ENCODE peak calls at places on chromosomes 6 and 20, in seven cellular contexts. N is body of pancreas, D is sigmoid colon, L is PC-9, K is tibial nerve, V is fibroblast of lung, A is GM23248. R is an unnamed sample.

GRCh38 chr6:151025076-151025475 is 159.6 kb downstream of the MTHFD1L start:
- DNase-seq in N (peak; percentile 78), D (peak; percentile 91), L (no peak), K (no peak), V (no peak), A (no peak), R (peak; percentile 72)

GRCh38 chr20:7734216-7734615 is 206.0 kb downstream of the HAO1 start:
- DNase-seq in N (no peak), D (no peak), L (no peak), K (no peak), V (no peak), A (no peak), R (no peak)

GRCh38 chr20:44066645-44067606 is 120.1 kb downstream of the JPH2 start:
- DNase-seq in N (no peak), D (no peak), L (no peak), K (no peak), V (no peak), A (no peak), R (no peak)

GRCh38 chr20:953742-954141 is 37.6 kb upstream of the ANGPT4 start:
- DNase-seq in N (no peak), D (peak; percentile 25), L (no peak), K (no peak), V (no peak), A (peak; percentile 44), R (no peak)

GRCh38 chr6:119323926-119324325 is 25.6 kb downstream of the MAN1A1 start:
- DNase-seq in N (no peak), D (no peak), L (no peak), K (no peak), V (no peak), A (no peak), R (no peak)

GRCh38 chr20:45340236-45340847 is 7.9 kb downstream of the SDC4 start:
- DNase-seq in N (peak; percentile 92), D (no peak), L (peak; percentile 75), K (no peak), V (no peak), A (no peak), R (no peak)

GRCh38 chr20:64240243-64241015 is 15.1 kb upstream of the PCMTD2 start:
- DNase-seq in N (no peak), D (peak; percentile 56), L (no peak), K (no peak), V (no peak), A (no peak), R (peak; percentile 45)

GRCh38 chr20:13212750-13213149 is 8.3 kb upstream of the ISM1 start:
- DNase-seq in N (no peak), D (no peak), L (no peak), K (no peak), V (no peak), A (peak; percentile 85), R (no peak)

GRCh38 chr20:32445539-32446273 is 87.6 kb downstream of the ASXL1 start:
- DNase-seq in N (peak; percentile 26), D (peak; percentile 63), L (no peak), K (peak; percentile 13), V (no peak), A (no peak), R (no peak)

GRCh38 chr6:45074423-45074822 is 253.7 kb upstream of the RUNX2 start:
- DNase-seq in N (no peak), D (no peak), L (no peak), K (no peak), V (no peak), A (no peak), R (no peak)

GRCh38 chr6:124203106-124203811 is 399.6 kb downstream of the NKAIN2 start:
- DNase-seq in N (no peak), D (no peak), L (no peak), K (no peak), V (peak; percentile 38), A (no peak), R (no peak)

GRCh38 chr20:20211274-20211987 is 156.5 kb upstream of the INSM1 start:
- DNase-seq in N (no peak), D (no peak), L (no peak), K (no peak), V (no peak), A (peak; percentile 48), R (no peak)

GRCh38 chr6:38871745-38872568 is 156.8 kb downstream of the DNAH8 start:
- DNase-seq in N (peak; percentile 55), D (no peak), L (peak; percentile 45), K (peak; percentile 16), V (peak; percentile 24), A (peak; percentile 64), R (no peak)

GRCh38 chr6:30325873-30326445 is 768 bp upstream of the TRIM39 start:
- DNase-seq in N (no peak), D (no peak), L (peak; percentile 63), K (no peak), V (peak; percentile 86), A (peak; percentile 60), R (no peak)

GRCh38 chr6:140415266-140415665 is 1040.8 kb upstream of the CITED2 start:
- DNase-seq in N (no peak), D (no peak), L (no peak), K (no peak), V (no peak), A (no peak), R (no peak)

GRCh38 chr6:64310214-64310613 is 674.6 kb downstream of the PHF3 start:
- DNase-seq in N (no peak), D (no peak), L (no peak), K (no peak), V (no peak), A (no peak), R (no peak)

GRCh38 chr20:17558154-17558940 is 11.5 kb upstream of the DSTN start:
- DNase-seq in N (peak; percentile 57), D (peak; percentile 83), L (peak; percentile 74), K (no peak), V (peak; percentile 95), A (peak; percentile 94), R (peak; percentile 53)

GRCh38 chr20:21104466-21104761 is 1.7 kb downstream of the LINC00237 start:
- DNase-seq in N (no peak), D (no peak), L (no peak), K (no peak), V (no peak), A (no peak), R (no peak)

GRCh38 chr20:52972190-52972937 is at the start of gene TSHZ2:
- DNase-seq in N (peak; percentile 61), D (peak; percentile 78), L (no peak), K (no peak), V (peak; percentile 77), A (peak; percentile 83), R (no peak)

GRCh38 chr6:44064089-44064947 is 62.9 kb downstream of the MRPL14 start:
- DNase-seq in N (peak; percentile 39), D (peak; percentile 84), L (peak; percentile 71), K (no peak), V (peak; percentile 98), A (peak; percentile 97), R (peak; percentile 89)

GRCh38 chr20:11918280-11918952 is 723 bp downstream of the BTBD3 start:
- DNase-seq in N (no peak), D (no peak), L (no peak), K (no peak), V (no peak), A (peak; percentile 2), R (no peak)

GRCh38 chr20:23305098-23305497 is 45.5 kb upstream of the NXT1 start:
- DNase-seq in N (no peak), D (peak; percentile 69), L (no peak), K (peak; percentile 32), V (peak; percentile 45), A (peak; percentile 88), R (no peak)

GRCh38 chr6:132817554-132818403 is 3.4 kb downstream of the RPS12 start:
- DNase-seq in N (no peak), D (no peak), L (no peak), K (no peak), V (no peak), A (no peak), R (no peak)
- H3K27ac ChIP-seq in N (no peak overlapping the region), D (no peak overlapping the region), L (peak overlapping the region; percentile 89), K (no peak overlapping the region), V (peak overlapping the region; percentile 17), A (peak overlapping the region; percentile 61), R (no peak overlapping the region)

GRCh38 chr6:41555326-41556300 is 9.4 kb downstream of the FOXP4 start:
- DNase-seq in N (no peak), D (no peak), L (no peak), K (no peak), V (no peak), A (no peak), R (no peak)
- H3K27ac ChIP-seq in N (no peak overlapping the region), D (no peak overlapping the region), L (no peak overlapping the region), K (no peak overlapping the region), V (no peak overlapping the region), A (no peak overlapping the region), R (no peak overlapping the region)

GRCh38 chr20:62623488-62624324 is 18.6 kb upstream of the SLCO4A1 start:
- DNase-seq in N (peak; percentile 99), D (peak; percentile 97), L (peak; percentile 99), K (peak; percentile 97), V (peak; percentile 80), A (peak; percentile 89), R (peak; percentile 96)
- H3K27ac ChIP-seq in N (peak overlapping the region; percentile 99), D (peak overlapping the region; percentile 88), L (peak overlapping the region; percentile 99), K (peak overlapping the region; percentile 81), V (peak overlapping the region; percentile 51), A (peak overlapping the region; percentile 52), R (peak overlapping the region; percentile 78)

DNA sequence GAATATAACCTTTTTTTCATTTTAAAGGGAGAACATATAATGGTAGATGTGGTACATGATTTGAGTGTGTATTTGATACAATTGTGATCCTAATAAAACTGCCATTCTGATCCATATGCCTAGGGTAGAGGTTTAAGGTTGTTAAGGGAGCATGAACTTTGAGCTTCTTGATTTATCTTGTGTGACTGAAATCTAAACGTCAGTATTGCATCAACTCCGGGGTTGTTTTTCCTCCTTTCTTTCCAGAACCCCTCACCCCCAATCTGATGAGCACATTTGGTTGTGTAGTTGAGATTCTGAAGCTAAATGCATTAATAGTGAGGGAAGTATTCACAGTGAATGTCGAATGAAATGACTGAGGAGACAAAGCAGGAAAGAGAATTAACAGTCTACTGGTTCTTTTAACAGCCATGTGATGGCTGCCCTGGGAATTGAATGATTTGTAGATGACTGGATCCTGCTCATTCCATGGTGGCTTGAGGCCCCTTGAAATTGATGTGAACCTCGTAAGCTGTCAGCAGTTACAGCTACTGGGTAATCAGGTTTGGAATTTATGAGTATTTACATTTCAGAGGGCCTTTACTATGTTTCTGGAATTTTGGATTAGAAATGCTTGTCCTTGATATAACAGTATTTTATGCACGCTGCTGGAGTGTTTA is 44.8 kb downstream of the FARS2 start:
- DNase-seq in N (no peak), D (no peak), L (no peak), K (no peak), V (peak; percentile 1), A (no peak), R (no peak)
- H3K27ac ChIP-seq in N (no peak overlapping the region), D (no peak overlapping the region), L (no peak overlapping the region), K (no peak overlapping the region), V (no peak overlapping the region), A (no peak overlapping the region), R (no peak overlapping the region)

GRCh38 chr6:2931055-2931454 is 27.9 kb upstream of the SERPINB9 start:
- DNase-seq in N (no peak), D (no peak), L (no peak), K (no peak), V (no peak), A (no peak), R (no peak)
- H3K27ac ChIP-seq in N (no peak overlapping the region), D (no peak overlapping the region), L (no peak overlapping the region), K (no peak overlapping the region), V (no peak overlapping the region), A (no peak overlapping the region), R (no peak overlapping the region)